ENCODE peak calls at places on chromosome 21, in seven cellular contexts. One of them, this sample, is unnamed.

GRCh38 chr21:16330340-16331319 is 600.8 kb downstream of the USP25 start:
- DNase-seq in AG09319: peak
- DNase-seq in activated CD8-positive, alpha-beta T cell treated with anti-CD3 and anti-CD28 coated beads for 36 hours: peak
- DNase-seq in PC-9: peak
- DNase-seq in natural killer cell: no peak
- DNase-seq in uterus: peak
- DNase-seq in fibroblast of villous mesenchyme: peak
- DNase-seq in this sample: no peak

GRCh38 chr21:29145354-29145782 is 14.9 kb downstream of the MAP3K7CL start:
- DNase-seq in activated CD8-positive, alpha-beta T cell treated with anti-CD3 and anti-CD28 coated beads for 36 hours: no peak
- DNase-seq in uterus: no peak
- DNase-seq in natural killer cell: no peak
- DNase-seq in AG09319: peak
- DNase-seq in fibroblast of villous mesenchyme: peak
- DNase-seq in PC-9: no peak
- DNase-seq in this sample: no peak

GRCh38 chr21:30842990-30843389 is 13.4 kb upstream of the KRTAP7-1 start:
- DNase-seq in AG09319: no peak
- DNase-seq in PC-9: no peak
- DNase-seq in activated CD8-positive, alpha-beta T cell treated with anti-CD3 and anti-CD28 coated beads for 36 hours: no peak
- DNase-seq in fibroblast of villous mesenchyme: no peak
- DNase-seq in uterus: no peak
- DNase-seq in natural killer cell: no peak
- DNase-seq in this sample: no peak

GRCh38 chr21:15560383-15561056 is 169.3 kb upstream of the USP25 start:
- DNase-seq in uterus: no peak
- DNase-seq in activated CD8-positive, alpha-beta T cell treated with anti-CD3 and anti-CD28 coated beads for 36 hours: peak
- DNase-seq in natural killer cell: no peak
- DNase-seq in PC-9: no peak
- DNase-seq in fibroblast of villous mesenchyme: no peak
- DNase-seq in AG09319: no peak
- DNase-seq in this sample: no peak

GRCh38 chr21:29674343-29674742 is 265.5 kb downstream of the GRIK1 start:
- DNase-seq in natural killer cell: no peak
- DNase-seq in activated CD8-positive, alpha-beta T cell treated with anti-CD3 and anti-CD28 coated beads for 36 hours: peak
- DNase-seq in AG09319: no peak
- DNase-seq in uterus: no peak
- DNase-seq in fibroblast of villous mesenchyme: no peak
- DNase-seq in PC-9: no peak
- DNase-seq in this sample: no peak

GRCh38 chr21:45618287-45618686 is 25.2 kb upstream of the PCBP3 start:
- DNase-seq in natural killer cell: no peak
- DNase-seq in activated CD8-positive, alpha-beta T cell treated with anti-CD3 and anti-CD28 coated beads for 36 hours: no peak
- DNase-seq in PC-9: no peak
- DNase-seq in fibroblast of villous mesenchyme: peak
- DNase-seq in uterus: no peak
- DNase-seq in AG09319: no peak
- DNase-seq in this sample: peak

GRCh38 chr21:42991992-42992740 is 17.8 kb downstream of the PKNOX1 start:
- DNase-seq in activated CD8-positive, alpha-beta T cell treated with anti-CD3 and anti-CD28 coated beads for 36 hours: no peak
- DNase-seq in natural killer cell: no peak
- DNase-seq in PC-9: peak
- DNase-seq in fibroblast of villous mesenchyme: peak
- DNase-seq in AG09319: no peak
- DNase-seq in uterus: peak
- DNase-seq in this sample: no peak

GRCh38 chr21:43957128-43957571 is 55.0 kb upstream of the TRAPPC10 start:
- DNase-seq in fibroblast of villous mesenchyme: no peak
- DNase-seq in natural killer cell: no peak
- DNase-seq in uterus: no peak
- DNase-seq in activated CD8-positive, alpha-beta T cell treated with anti-CD3 and anti-CD28 coated beads for 36 hours: no peak
- DNase-seq in AG09319: no peak
- DNase-seq in PC-9: no peak
- DNase-seq in this sample: no peak

GRCh38 chr21:14877581-14878228 is 187.1 kb downstream of the NRIP1 start:
- DNase-seq in PC-9: no peak
- DNase-seq in fibroblast of villous mesenchyme: peak
- DNase-seq in uterus: no peak
- DNase-seq in AG09319: no peak
- DNase-seq in natural killer cell: no peak
- DNase-seq in activated CD8-positive, alpha-beta T cell treated with anti-CD3 and anti-CD28 coated beads for 36 hours: no peak
- DNase-seq in this sample: no peak

GRCh38 chr21:29712818-29713217 is 227.0 kb downstream of the GRIK1 start:
- DNase-seq in PC-9: no peak
- DNase-seq in activated CD8-positive, alpha-beta T cell treated with anti-CD3 and anti-CD28 coated beads for 36 hours: no peak
- DNase-seq in AG09319: no peak
- DNase-seq in uterus: no peak
- DNase-seq in natural killer cell: no peak
- DNase-seq in fibroblast of villous mesenchyme: no peak
- DNase-seq in this sample: no peak

GRCh38 chr21:45441431-45442255 is 36.7 kb downstream of the COL18A1 start:
- DNase-seq in uterus: no peak
- DNase-seq in PC-9: no peak
- DNase-seq in AG09319: no peak
- DNase-seq in natural killer cell: no peak
- DNase-seq in activated CD8-positive, alpha-beta T cell treated with anti-CD3 and anti-CD28 coated beads for 36 hours: no peak
- DNase-seq in fibroblast of villous mesenchyme: no peak
- DNase-seq in this sample: no peak

GRCh38 chr21:42614391-42614790 is 39.0 kb upstream of the PDE9A start:
- DNase-seq in natural killer cell: no peak
- DNase-seq in fibroblast of villous mesenchyme: no peak
- DNase-seq in PC-9: no peak
- DNase-seq in activated CD8-positive, alpha-beta T cell treated with anti-CD3 and anti-CD28 coated beads for 36 hours: peak
- DNase-seq in AG09319: no peak
- DNase-seq in uterus: no peak
- DNase-seq in this sample: no peak

GRCh38 chr21:39344848-39345247 is 4.0 kb downstream of the HMGN1 start:
- DNase-seq in PC-9: no peak
- DNase-seq in fibroblast of villous mesenchyme: no peak
- DNase-seq in uterus: no peak
- DNase-seq in AG09319: no peak
- DNase-seq in natural killer cell: no peak
- DNase-seq in activated CD8-positive, alpha-beta T cell treated with anti-CD3 and anti-CD28 coated beads for 36 hours: no peak
- DNase-seq in this sample: no peak

GRCh38 chr21:15164678-15165303 is 100.0 kb upstream of the NRIP1 start:
- DNase-seq in natural killer cell: no peak
- DNase-seq in AG09319: no peak
- DNase-seq in uterus: no peak
- DNase-seq in activated CD8-positive, alpha-beta T cell treated with anti-CD3 and anti-CD28 coated beads for 36 hours: no peak
- DNase-seq in fibroblast of villous mesenchyme: peak
- DNase-seq in PC-9: peak
- DNase-seq in this sample: no peak

GRCh38 chr21:32368386-32368785 is 24.4 kb downstream of the URB1 start:
- DNase-seq in PC-9: no peak
- DNase-seq in AG09319: no peak
- DNase-seq in activated CD8-positive, alpha-beta T cell treated with anti-CD3 and anti-CD28 coated beads for 36 hours: no peak
- DNase-seq in uterus: no peak
- DNase-seq in natural killer cell: no peak
- DNase-seq in fibroblast of villous mesenchyme: peak
- DNase-seq in this sample: no peak

GRCh38 chr21:29654855-29655254 is 284.9 kb downstream of the GRIK1 start:
- DNase-seq in uterus: no peak
- DNase-seq in activated CD8-positive, alpha-beta T cell treated with anti-CD3 and anti-CD28 coated beads for 36 hours: no peak
- DNase-seq in PC-9: no peak
- DNase-seq in AG09319: no peak
- DNase-seq in fibroblast of villous mesenchyme: no peak
- DNase-seq in natural killer cell: no peak
- DNase-seq in this sample: no peak

GRCh38 chr21:28337319-28337718 is 655.4 kb downstream of the LTN1 start:
- DNase-seq in natural killer cell: no peak
- DNase-seq in activated CD8-positive, alpha-beta T cell treated with anti-CD3 and anti-CD28 coated beads for 36 hours: no peak
- DNase-seq in fibroblast of villous mesenchyme: peak
- DNase-seq in uterus: no peak
- DNase-seq in PC-9: no peak
- DNase-seq in AG09319: peak
- DNase-seq in this sample: no peak

GRCh38 chr21:28336299-28336698 is 656.4 kb downstream of the LTN1 start:
- DNase-seq in PC-9: peak
- DNase-seq in activated CD8-positive, alpha-beta T cell treated with anti-CD3 and anti-CD28 coated beads for 36 hours: no peak
- DNase-seq in AG09319: peak
- DNase-seq in natural killer cell: no peak
- DNase-seq in uterus: peak
- DNase-seq in fibroblast of villous mesenchyme: peak
- DNase-seq in this sample: no peak

GRCh38 chr21:45454081-45454923 is 49.3 kb downstream of the COL18A1 start:
- DNase-seq in natural killer cell: no peak
- DNase-seq in AG09319: no peak
- DNase-seq in fibroblast of villous mesenchyme: no peak
- DNase-seq in PC-9: no peak
- DNase-seq in activated CD8-positive, alpha-beta T cell treated with anti-CD3 and anti-CD28 coated beads for 36 hours: no peak
- DNase-seq in uterus: no peak
- DNase-seq in this sample: no peak

GRCh38 chr21:30408782-30409494 is 13.1 kb downstream of the KRTAP13-1 start:
- DNase-seq in uterus: no peak
- DNase-seq in natural killer cell: no peak
- DNase-seq in PC-9: peak
- DNase-seq in activated CD8-positive, alpha-beta T cell treated with anti-CD3 and anti-CD28 coated beads for 36 hours: peak
- DNase-seq in fibroblast of villous mesenchyme: peak
- DNase-seq in AG09319: no peak
- DNase-seq in this sample: no peak

GRCh38 chr21:42739061-42739931 is 85.9 kb downstream of the PDE9A start:
- DNase-seq in fibroblast of villous mesenchyme: peak
- DNase-seq in PC-9: no peak
- DNase-seq in AG09319: no peak
- DNase-seq in natural killer cell: no peak
- DNase-seq in activated CD8-positive, alpha-beta T cell treated with anti-CD3 and anti-CD28 coated beads for 36 hours: no peak
- DNase-seq in uterus: no peak
- DNase-seq in this sample: no peak

GRCh38 chr21:43611598-43612369 is 47.5 kb downstream of the HSF2BP start:
- DNase-seq in natural killer cell: peak
- DNase-seq in PC-9: no peak
- DNase-seq in uterus: peak
- DNase-seq in fibroblast of villous mesenchyme: peak
- DNase-seq in AG09319: peak
- DNase-seq in activated CD8-positive, alpha-beta T cell treated with anti-CD3 and anti-CD28 coated beads for 36 hours: peak
- DNase-seq in this sample: no peak

GRCh38 chr21:39385299-39386145 is 36.6 kb upstream of the HMGN1 start:
- DNase-seq in fibroblast of villous mesenchyme: peak
- DNase-seq in activated CD8-positive, alpha-beta T cell treated with anti-CD3 and anti-CD28 coated beads for 36 hours: peak
- DNase-seq in PC-9: peak
- DNase-seq in natural killer cell: peak
- DNase-seq in uterus: peak
- DNase-seq in AG09319: peak
- DNase-seq in this sample: peak

GRCh38 chr21:31921079-31921478 is 48.3 kb downstream of the HUNK start:
- DNase-seq in natural killer cell: no peak
- DNase-seq in PC-9: no peak
- DNase-seq in uterus: no peak
- DNase-seq in AG09319: no peak
- DNase-seq in activated CD8-positive, alpha-beta T cell treated with anti-CD3 and anti-CD28 coated beads for 36 hours: no peak
- DNase-seq in fibroblast of villous mesenchyme: no peak
- DNase-seq in this sample: no peak

GRCh38 chr21:14846619-14847018 is 218.2 kb downstream of the NRIP1 start:
- DNase-seq in uterus: no peak
- DNase-seq in natural killer cell: no peak
- DNase-seq in activated CD8-positive, alpha-beta T cell treated with anti-CD3 and anti-CD28 coated beads for 36 hours: no peak
- DNase-seq in PC-9: no peak
- DNase-seq in fibroblast of villous mesenchyme: no peak
- DNase-seq in AG09319: no peak
- DNase-seq in this sample: no peak

GRCh38 chr21:39625211-39625895 is 12.6 kb downstream of the B3GALT5 start:
- DNase-seq in PC-9: no peak
- DNase-seq in uterus: no peak
- DNase-seq in AG09319: no peak
- DNase-seq in fibroblast of villous mesenchyme: no peak
- DNase-seq in activated CD8-positive, alpha-beta T cell treated with anti-CD3 and anti-CD28 coated beads for 36 hours: no peak
- DNase-seq in natural killer cell: no peak
- DNase-seq in this sample: no peak

GRCh38 chr21:45916011-45916840 is 65.3 kb upstream of the COL6A1 start:
- DNase-seq in uterus: no peak
- DNase-seq in fibroblast of villous mesenchyme: no peak
- DNase-seq in PC-9: no peak
- DNase-seq in activated CD8-positive, alpha-beta T cell treated with anti-CD3 and anti-CD28 coated beads for 36 hours: peak
- DNase-seq in natural killer cell: no peak
- DNase-seq in AG09319: no peak
- DNase-seq in this sample: no peak

GRCh38 chr21:45615145-45615711 is 28.3 kb upstream of the PCBP3 start:
- DNase-seq in AG09319: no peak
- DNase-seq in PC-9: no peak
- DNase-seq in uterus: no peak
- DNase-seq in natural killer cell: peak
- DNase-seq in activated CD8-positive, alpha-beta T cell treated with anti-CD3 and anti-CD28 coated beads for 36 hours: peak
- DNase-seq in fibroblast of villous mesenchyme: peak
- DNase-seq in this sample: peak

GRCh38 chr21:23398726-23399125 is 2208.6 kb downstream of the MRPL39 start:
- DNase-seq in uterus: no peak
- DNase-seq in natural killer cell: no peak
- DNase-seq in AG09319: no peak
- DNase-seq in fibroblast of villous mesenchyme: no peak
- DNase-seq in activated CD8-positive, alpha-beta T cell treated with anti-CD3 and anti-CD28 coated beads for 36 hours: no peak
- DNase-seq in PC-9: no peak
- DNase-seq in this sample: no peak

DNA sequence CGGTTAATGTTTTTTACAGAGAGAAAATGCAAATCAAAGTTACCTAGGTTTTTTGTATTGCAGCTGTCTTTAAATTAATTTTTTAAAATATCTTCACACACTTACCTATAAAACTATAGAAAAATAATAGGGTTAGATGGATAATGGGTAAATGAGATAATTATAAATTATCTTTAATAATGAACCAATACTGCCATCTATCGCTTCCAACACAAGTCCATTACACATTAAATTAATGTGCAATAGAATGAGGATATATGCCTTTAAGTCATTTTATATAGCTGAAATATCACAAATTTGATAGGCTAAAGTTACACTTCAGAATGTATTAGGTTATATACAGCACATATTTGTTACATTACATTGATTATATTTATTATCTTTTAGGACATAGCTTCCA is 2212.8 kb downstream of the MRPL39 start:
- DNase-seq in fibroblast of villous mesenchyme: no peak
- DNase-seq in PC-9: no peak
- DNase-seq in uterus: no peak
- DNase-seq in AG09319: no peak
- DNase-seq in natural killer cell: no peak
- DNase-seq in activated CD8-positive, alpha-beta T cell treated with anti-CD3 and anti-CD28 coated beads for 36 hours: no peak
- DNase-seq in this sample: no peak
- TF ChIP-seq CTCF in fibroblast of villous mesenchyme: no peak
- TF ChIP-seq CTCF in PC-9: peak
- TF ChIP-seq CTCF in uterus: no peak
- TF ChIP-seq CTCF in AG09319: no peak
- TF ChIP-seq CTCF in natural killer cell: no peak
- TF ChIP-seq CTCF in activated CD8-positive, alpha-beta T cell treated with anti-CD3 and anti-CD28 coated beads for 36 hours: no peak
- TF ChIP-seq CTCF in this sample: no peak

GRCh38 chr21:36122977-36123376 is 11.9 kb upstream of the CBR3 start:
- DNase-seq in activated CD8-positive, alpha-beta T cell treated with anti-CD3 and anti-CD28 coated beads for 36 hours: no peak
- DNase-seq in fibroblast of villous mesenchyme: peak
- DNase-seq in uterus: no peak
- DNase-seq in PC-9: no peak
- DNase-seq in natural killer cell: no peak
- DNase-seq in AG09319: no peak
- DNase-seq in this sample: no peak
- TF ChIP-seq CTCF in activated CD8-positive, alpha-beta T cell treated with anti-CD3 and anti-CD28 coated beads for 36 hours: no peak
- TF ChIP-seq CTCF in fibroblast of villous mesenchyme: peak
- TF ChIP-seq CTCF in uterus: peak
- TF ChIP-seq CTCF in PC-9: peak
- TF ChIP-seq CTCF in natural killer cell: no peak
- TF ChIP-seq CTCF in AG09319: peak
- TF ChIP-seq CTCF in this sample: no peak

GRCh38 chr21:37717534-37717933 is 198.7 kb downstream of the KCNJ6 start:
- DNase-seq in natural killer cell: no peak
- DNase-seq in AG09319: no peak
- DNase-seq in PC-9: no peak
- DNase-seq in activated CD8-positive, alpha-beta T cell treated with anti-CD3 and anti-CD28 coated beads for 36 hours: no peak
- DNase-seq in fibroblast of villous mesenchyme: peak
- DNase-seq in uterus: no peak
- DNase-seq in this sample: no peak
- TF ChIP-seq CTCF in natural killer cell: no peak
- TF ChIP-seq CTCF in AG09319: no peak
- TF ChIP-seq CTCF in PC-9: peak
- TF ChIP-seq CTCF in activated CD8-positive, alpha-beta T cell treated with anti-CD3 and anti-CD28 coated beads for 36 hours: no peak
- TF ChIP-seq CTCF in fibroblast of villous mesenchyme: peak
- TF ChIP-seq CTCF in uterus: no peak
- TF ChIP-seq CTCF in this sample: no peak

GRCh38 chr21:37446552-37446951 is 80.0 kb downstream of the DYRK1A start:
- DNase-seq in PC-9: no peak
- DNase-seq in uterus: no peak
- DNase-seq in AG09319: no peak
- DNase-seq in natural killer cell: no peak
- DNase-seq in activated CD8-positive, alpha-beta T cell treated with anti-CD3 and anti-CD28 coated beads for 36 hours: no peak
- DNase-seq in fibroblast of villous mesenchyme: no peak
- DNase-seq in this sample: no peak
- TF ChIP-seq CTCF in PC-9: no peak
- TF ChIP-seq CTCF in uterus: no peak
- TF ChIP-seq CTCF in AG09319: no peak
- TF ChIP-seq CTCF in natural killer cell: no peak
- TF ChIP-seq CTCF in activated CD8-positive, alpha-beta T cell treated with anti-CD3 and anti-CD28 coated beads for 36 hours: no peak
- TF ChIP-seq CTCF in fibroblast of villous mesenchyme: no peak
- TF ChIP-seq CTCF in this sample: no peak

This sample was measured in activated B cell treated with CpG ODN at 0.5 μM for 24 hours.